ENCODE peak calls at places on chromosomes 11 and 22, in four cellular contexts. One of them, this sample, is unnamed.

GRCh38 chr22:30197389-30197788 is 49.2 kb downstream of the LIF start:
- DNase-seq in H1: no peak
- DNase-seq in H9: peak; percentile 4
- DNase-seq in IMR-90: peak; percentile 29
- DNase-seq in this sample: no peak

GRCh38 chr22:31122532-31123291 is at the start of gene INPP5J:
- DNase-seq in IMR-90: peak; percentile 50
- DNase-seq in H9: peak; percentile 54
- DNase-seq in H1: no peak
- DNase-seq in this sample: no peak

GRCh38 chr22:42947211-42947990 is 67.5 kb downstream of the PACSIN2 start:
- DNase-seq in IMR-90: peak; percentile 41
- DNase-seq in H9: peak; percentile 41
- DNase-seq in H1: no peak
- DNase-seq in this sample: peak; percentile 43

GRCh38 chr22:21858025-21858764 is 9.2 kb downstream of the MAPK1 start:
- DNase-seq in H9: no peak
- DNase-seq in H1: no peak
- DNase-seq in IMR-90: no peak
- DNase-seq in this sample: no peak

GRCh38 chr11:32297629-32298028 is 137.7 kb downstream of the WT1 start:
- DNase-seq in H1: no peak
- DNase-seq in H9: no peak
- DNase-seq in IMR-90: peak; percentile 36
- DNase-seq in this sample: no peak

GRCh38 chr22:24768537-24769374 is 5.8 kb downstream of the PIWIL3 start:
- DNase-seq in H9: peak; percentile 60
- DNase-seq in H1: no peak
- DNase-seq in IMR-90: peak; percentile 76
- DNase-seq in this sample: peak; percentile 38

GRCh38 chr11:132062031-132062430 is 691.6 kb downstream of the NTM start:
- DNase-seq in H1: no peak
- DNase-seq in IMR-90: peak; percentile 62
- DNase-seq in H9: no peak
- DNase-seq in this sample: no peak

GRCh38 chr11:62923634-62924411 is 2.7 kb upstream of the CHRM1 start:
- DNase-seq in H9: no peak
- DNase-seq in H1: no peak
- DNase-seq in IMR-90: no peak
- DNase-seq in this sample: no peak

GRCh38 chr11:206516-207212 is 535 bp downstream of the BET1L start:
- DNase-seq in H9: no peak
- DNase-seq in H1: no peak
- DNase-seq in IMR-90: no peak
- DNase-seq in this sample: peak; percentile 12

GRCh38 chr22:44500623-44501022 is 2.6 kb upstream of the RTL6 start:
- DNase-seq in IMR-90: no peak
- DNase-seq in H9: no peak
- DNase-seq in H1: no peak
- DNase-seq in this sample: no peak

GRCh38 chr22:38327805-38328204 is 10.6 kb upstream of the CSNK1E start:
- DNase-seq in IMR-90: peak; percentile 63
- DNase-seq in H9: no peak
- DNase-seq in H1: no peak
- DNase-seq in this sample: no peak

GRCh38 chr11:36501236-36501635 is 8.8 kb downstream of the TRAF6 start:
- DNase-seq in H1: no peak
- DNase-seq in H9: no peak
- DNase-seq in IMR-90: peak; percentile 12
- DNase-seq in this sample: no peak

GRCh38 chr11:119538748-119539147 is 115.8 kb upstream of the THY1 start:
- DNase-seq in IMR-90: no peak
- DNase-seq in H9: no peak
- DNase-seq in H1: no peak
- DNase-seq in this sample: no peak

GRCh38 chr22:38788417-38788816 is 5.5 kb downstream of the DNAL4 start:
- DNase-seq in H9: no peak
- DNase-seq in IMR-90: peak; percentile 96
- DNase-seq in H1: no peak
- DNase-seq in this sample: no peak

GRCh38 chr11:88194990-88195389 is 19.7 kb upstream of the RAB38 start:
- DNase-seq in IMR-90: no peak
- DNase-seq in H9: no peak
- DNase-seq in H1: no peak
- DNase-seq in this sample: no peak

GRCh38 chr22:46078241-46079092 is 71.9 kb upstream of the PPARA start:
- DNase-seq in H1: no peak
- DNase-seq in IMR-90: no peak
- DNase-seq in H9: no peak
- DNase-seq in this sample: no peak

GRCh38 chr11:89293966-89294679 is 116.4 kb downstream of the TYR start:
- DNase-seq in H1: peak; percentile 25
- DNase-seq in IMR-90: peak; percentile 12
- DNase-seq in H9: peak; percentile 72
- DNase-seq in this sample: peak; percentile 17

GRCh38 chr22:30562391-30562790 is 12.1 kb downstream of the GAL3ST1 start:
- DNase-seq in H1: no peak
- DNase-seq in H9: no peak
- DNase-seq in IMR-90: no peak
- DNase-seq in this sample: no peak

GRCh38 chr11:126748097-126748756 is 252.3 kb downstream of the KIRREL3 start:
- DNase-seq in H1: no peak
- DNase-seq in IMR-90: no peak
- DNase-seq in H9: no peak
- DNase-seq in this sample: no peak

GRCh38 chr22:48186121-48186790 is 1423.8 kb downstream of the TBC1D22A start:
- DNase-seq in IMR-90: no peak
- DNase-seq in H9: peak; percentile 6
- DNase-seq in H1: no peak
- DNase-seq in this sample: no peak

GRCh38 chr11:46345131-46345597 is 2.1 kb upstream of the DGKZ start:
- DNase-seq in H1: no peak
- DNase-seq in IMR-90: no peak
- DNase-seq in H9: peak; percentile 83
- DNase-seq in this sample: no peak

GRCh38 chr11:7657306-7658025 is 15.8 kb downstream of the CYB5R2 start:
- DNase-seq in IMR-90: peak; percentile 68
- DNase-seq in H1: no peak
- DNase-seq in H9: peak; percentile 76
- DNase-seq in this sample: peak; percentile 57

GRCh38 chr11:33970984-33971466 is 79.1 kb upstream of the LMO2 start:
- DNase-seq in H9: peak; percentile 51
- DNase-seq in IMR-90: peak; percentile 50
- DNase-seq in H1: no peak
- DNase-seq in this sample: peak; percentile 47

GRCh38 chr22:24699861-24700260 is 74.7 kb downstream of the PIWIL3 start:
- DNase-seq in IMR-90: no peak
- DNase-seq in H1: no peak
- DNase-seq in H9: no peak
- DNase-seq in this sample: no peak

GRCh38 chr22:36405671-36406070 is 17.9 kb upstream of the MYH9 start:
- DNase-seq in H9: no peak
- DNase-seq in H1: no peak
- DNase-seq in IMR-90: no peak
- DNase-seq in this sample: no peak

GRCh38 chr11:75301602-75302345 is 49.7 kb downstream of the ARRB1 start:
- DNase-seq in H1: no peak
- DNase-seq in H9: no peak
- DNase-seq in IMR-90: no peak
- DNase-seq in this sample: no peak

GRCh38 chr11:3080104-3080503 is 22.9 kb upstream of the CARS1 start:
- DNase-seq in IMR-90: peak; percentile 33
- DNase-seq in H1: no peak
- DNase-seq in H9: no peak
- DNase-seq in this sample: no peak

GRCh38 chr11:11786234-11786633 is 55.5 kb upstream of the USP47 start:
- DNase-seq in H9: no peak
- DNase-seq in IMR-90: no peak
- DNase-seq in H1: no peak
- DNase-seq in this sample: no peak

GRCh38 chr11:59145534-59145933 is 2.9 kb downstream of the FAM111A start:
- DNase-seq in IMR-90: peak; percentile 64
- DNase-seq in H9: no peak
- DNase-seq in H1: no peak
- DNase-seq in this sample: no peak

GRCh38 chr11:124876818-124877630 is 11.8 kb downstream of the ROBO3 start:
- DNase-seq in IMR-90: no peak
- DNase-seq in H1: no peak
- DNase-seq in H9: peak; percentile 76
- DNase-seq in this sample: no peak

GRCh38 chr22:24421428-24421931 is 5.9 kb upstream of the ADORA2A start:
- DNase-seq in H9: peak; percentile 91
- DNase-seq in H1: peak; percentile 77
- DNase-seq in IMR-90: no peak
- DNase-seq in this sample: no peak

GRCh38 chr22:26065847-26066246 is 103.4 kb upstream of the SEZ6L start:
- DNase-seq in H1: no peak
- DNase-seq in IMR-90: no peak
- DNase-seq in H9: no peak
- DNase-seq in this sample: no peak

GRCh38 chr22:33869946-33870345 is 50.3 kb downstream of the LARGE1 start:
- DNase-seq in H1: no peak
- DNase-seq in H9: no peak
- DNase-seq in IMR-90: peak; percentile 27
- DNase-seq in this sample: no peak

GRCh38 chr11:109015283-109015682 is 350.4 kb downstream of the DDX10 start:
- DNase-seq in H9: no peak
- DNase-seq in H1: no peak
- DNase-seq in IMR-90: peak; percentile 82
- DNase-seq in this sample: no peak

GRCh38 chr11:75083217-75083605 is 13.5 kb downstream of the OR2AT4 start:
- DNase-seq in H1: no peak
- DNase-seq in IMR-90: no peak
- DNase-seq in H9: no peak
- DNase-seq in this sample: no peak

GRCh38 chr11:127130321-127130720 is 129.8 kb upstream of the KIRREL3 start:
- DNase-seq in IMR-90: no peak
- DNase-seq in H9: no peak
- DNase-seq in H1: no peak
- DNase-seq in this sample: no peak

GRCh38 chr22:21975273-21975672 is 7.3 kb downstream of the TOP3B start:
- DNase-seq in H9: no peak
- DNase-seq in IMR-90: no peak
- DNase-seq in H1: no peak
- DNase-seq in this sample: no peak

GRCh38 chr11:73388241-73389133 is 12.3 kb downstream of the RELT start:
- DNase-seq in IMR-90: no peak
- DNase-seq in H1: no peak
- DNase-seq in H9: no peak
- DNase-seq in this sample: no peak

GRCh38 chr11:126307706-126308105 is 3.8 kb downstream of the DCPS start:
- DNase-seq in H9: peak; percentile 52
- DNase-seq in H1: no peak
- DNase-seq in IMR-90: peak; percentile 58
- DNase-seq in this sample: no peak

GRCh38 chr22:49257551-49257951 is 570.1 kb downstream of the BRD1 start:
- DNase-seq in H9: peak; percentile 17
- DNase-seq in IMR-90: no peak
- DNase-seq in H1: no peak
- DNase-seq in this sample: no peak
- H4K91ac ChIP-seq in H9: no peak overlapping the region
- H4K91ac ChIP-seq in IMR-90: no peak overlapping the region
- H4K91ac ChIP-seq in H1: no peak overlapping the region
- H4K91ac ChIP-seq in this sample: no peak overlapping the region

GRCh38 chr11:66322732-66323427 is 6.0 kb upstream of the CD248 start:
- DNase-seq in H1: no peak
- DNase-seq in H9: no peak
- DNase-seq in IMR-90: no peak
- DNase-seq in this sample: no peak
- H2AK5ac ChIP-seq in H1: no peak overlapping the region
- H2AK5ac ChIP-seq in H9: no peak overlapping the region
- H2AK5ac ChIP-seq in IMR-90: peak overlapping the region; percentile 44
- H2AK5ac ChIP-seq in this sample: peak overlapping the region; percentile 57

GRCh38 chr11:101863361-101863760 is 51.4 kb upstream of the CEP126 start:
- DNase-seq in H1: no peak
- DNase-seq in IMR-90: peak; percentile 79
- DNase-seq in H9: no peak
- DNase-seq in this sample: no peak
- H3K9ac ChIP-seq in H1: no peak overlapping the region
- H3K9ac ChIP-seq in IMR-90: peak overlapping the region; percentile 39
- H3K9ac ChIP-seq in H9: no peak overlapping the region
- H3K9ac ChIP-seq in this sample: no peak overlapping the region

GRCh38 chr11:79119491-79120284 is 321.1 kb downstream of the TENM4 start:
- DNase-seq in H1: no peak
- DNase-seq in IMR-90: no peak
- DNase-seq in H9: no peak
- DNase-seq in this sample: peak; percentile 50
- H4K91ac ChIP-seq in H1: no peak overlapping the region
- H4K91ac ChIP-seq in IMR-90: no peak overlapping the region
- H4K91ac ChIP-seq in H9: no peak overlapping the region
- H4K91ac ChIP-seq in this sample: no peak overlapping the region

GRCh38 chr11:65554842-65555395 is 3.2 kb downstream of the LTBP3 start:
- DNase-seq in IMR-90: no peak
- DNase-seq in H1: no peak
- DNase-seq in H9: no peak
- DNase-seq in this sample: no peak
- H2AK5ac ChIP-seq in IMR-90: peak overlapping the region; percentile 83
- H2AK5ac ChIP-seq in H1: peak overlapping the region; percentile 60
- H2AK5ac ChIP-seq in H9: no peak overlapping the region
- H2AK5ac ChIP-seq in this sample: peak overlapping the region; percentile 30